ENCODE peak calls at places on chromosomes 13 and 19, in nine cellular contexts. Z is fibroblast of the aortic adventitia; M is tibial nerve; U is adrenal gland; C is body of pancreas; R is CD8-positive, alpha-beta T cell; Y is dorsolateral prefrontal cortex; I is IMR-90; G is left lung. F is an unnamed sample.

GRCh38 chr13:75495938-75496337 is 14.0 kb upstream of the TBC1D4 start:
- DNase-seq in Z (peak), M (no peak), U (no peak), C (no peak), R (no peak), Y (no peak), I (peak), G (no peak), F (peak)

GRCh38 chr19:12703056-12703455 is 6.6 kb upstream of the FBXW9 start:
- DNase-seq in Z (peak), M (no peak), U (no peak), C (no peak), R (no peak), Y (no peak), I (peak), G (no peak), F (peak)

GRCh38 chr19:21604351-21604926 is 99.0 kb downstream of the ZNF429 start:
- DNase-seq in Z (peak), M (no peak), U (no peak), C (no peak), R (no peak), Y (no peak), I (peak), G (no peak), F (peak)

GRCh38 chr19:869245-870177 is 10.0 kb downstream of the CFD start:
- DNase-seq in Z (peak), M (peak), U (peak), C (peak), R (no peak), Y (no peak), I (peak), G (peak), F (peak)

GRCh38 chr19:21463449-21464105 is 41.8 kb upstream of the ZNF429 start:
- DNase-seq in Z (no peak), M (no peak), U (peak), C (peak), R (no peak), Y (no peak), I (no peak), G (peak), F (no peak)

GRCh38 chr13:79483302-79483701 is 2.3 kb downstream of the NDFIP2 start:
- DNase-seq in Z (peak), M (no peak), U (no peak), C (no peak), R (no peak), Y (no peak), I (peak), G (no peak), F (peak)

GRCh38 chr13:38819053-38819452 is 132.2 kb downstream of the FREM2 start:
- DNase-seq in Z (no peak), M (peak), U (no peak), C (peak), R (no peak), Y (peak), I (no peak), G (no peak), F (no peak)

GRCh38 chr19:47485210-47485609 is 1.2 kb upstream of the KPTN start:
- DNase-seq in Z (no peak), M (no peak), U (no peak), C (no peak), R (no peak), Y (no peak), I (no peak), G (no peak), F (no peak)

GRCh38 chr13:50936681-50937080 is 27.1 kb downstream of the RNASEH2B start:
- DNase-seq in Z (peak), M (no peak), U (no peak), C (no peak), R (no peak), Y (no peak), I (no peak), G (no peak), F (peak)

GRCh38 chr13:114108894-114109293 is 23.5 kb downstream of the RASA3 start:
- DNase-seq in Z (no peak), M (no peak), U (peak), C (no peak), R (no peak), Y (peak), I (no peak), G (peak), F (no peak)

GRCh38 chr13:114109646-114110045 is 22.8 kb downstream of the RASA3 start:
- DNase-seq in Z (no peak), M (no peak), U (peak), C (no peak), R (peak), Y (peak), I (no peak), G (peak), F (peak)

GRCh38 chr13:114111577-114111976 is 20.8 kb downstream of the RASA3 start:
- DNase-seq in Z (no peak), M (no peak), U (peak), C (no peak), R (no peak), Y (no peak), I (peak), G (peak), F (peak)

GRCh38 chr13:114108141-114108761 is 24.2 kb downstream of the RASA3 start:
- DNase-seq in Z (no peak), M (no peak), U (peak), C (no peak), R (peak), Y (peak), I (no peak), G (peak), F (no peak)

GRCh38 chr13:114110091-114110829 is 22.2 kb downstream of the RASA3 start:
- DNase-seq in Z (no peak), M (no peak), U (peak), C (no peak), R (peak), Y (peak), I (no peak), G (peak), F (peak)
- TF ChIP-seq CTCF in Z (no peak), M (no peak), U (no peak), C (no peak), R (peak), Y (no peak), I (peak), G (peak), F (no peak)

GRCh38 chr19:49428547-49429451 is 3.6 kb downstream of the GFY start:
- DNase-seq in Z (no peak), M (no peak), U (no peak), C (no peak), R (no peak), Y (no peak), I (no peak), G (no peak), F (no peak)
- H3K4me3 ChIP-seq in Z (no peak), M (no peak), U (no peak), C (no peak), R (peak), Y (peak), I (no peak), G (no peak), F (no peak)

GRCh38 chr13:104140557-104140956 is 1074.3 kb upstream of the SLC10A2 start:
- DNase-seq in Z (no peak), M (no peak), U (no peak), C (no peak), R (no peak), Y (no peak), I (no peak), G (no peak), F (no peak)

GRCh38 chr13:104143760-104144406 is 1077.7 kb upstream of the SLC10A2 start:
- DNase-seq in Z (no peak), M (no peak), U (no peak), C (peak), R (no peak), Y (no peak), I (no peak), G (no peak), F (no peak)
- TF ChIP-seq CTCF in Z (no peak), M (no peak), U (no peak), C (no peak), R (no peak), Y (no peak), I (no peak), G (no peak), F (no peak)

DNA sequence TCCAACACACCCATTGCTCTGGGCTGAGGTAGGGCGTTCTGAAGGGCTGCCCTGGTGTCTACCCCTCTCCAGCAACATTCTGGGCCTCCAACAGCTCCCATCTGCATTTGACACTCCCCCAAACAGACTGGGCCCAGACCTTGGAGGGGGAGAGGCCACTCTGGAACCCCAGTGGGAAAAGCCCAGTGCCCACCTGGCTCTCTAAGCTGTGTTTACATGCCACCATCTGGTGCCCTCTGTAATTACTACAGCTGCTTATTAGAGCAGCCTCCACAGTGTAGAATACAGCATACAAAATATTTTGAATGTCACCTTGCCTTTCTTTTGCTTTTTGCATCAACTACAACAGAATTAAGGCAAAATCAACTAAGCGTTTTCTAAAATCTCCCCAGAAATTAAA is 35.8 kb upstream of the TM9SF2 start:
- DNase-seq in Z (no peak), M (no peak), U (no peak), C (no peak), R (no peak), Y (no peak), I (no peak), G (no peak), F (no peak)
- H3K4me3 ChIP-seq in Z (no peak), M (no peak), U (no peak), C (no peak), R (no peak), Y (no peak), I (no peak), G (no peak), F (no peak)

GRCh38 chr13:34127523-34127922 is 309.6 kb downstream of the RFC3 start:
- DNase-seq in Z (no peak), M (no peak), U (no peak), C (no peak), R (no peak), Y (no peak), I (no peak), G (no peak), F (no peak)
- TF ChIP-seq CTCF in Z (no peak), M (no peak), U (no peak), C (no peak), R (no peak), Y (no peak), I (no peak), G (no peak), F (no peak)